ENCODE peak calls at places on chromosomes 5 and 9, in seven cellular contexts. U is skeletal muscle cell; L is coronary artery; N is CD4-positive, alpha-beta T cell; E is RWPE1; A is AG09309; B is activated T-helper 1 cell treated with Interleukin-2 at 50 U/mL for 16 hours. G is an unnamed sample.

GRCh38 chr5:39238366-39239105 is 19.2 kb upstream of the FYB1 start:
- DNase-seq in N (no peak), U (no peak), L (no peak), E (no peak), A (no peak), B (no peak), G (no peak)

GRCh38 chr5:81904861-81905260 is 67.0 kb upstream of the ATG10 start:
- DNase-seq in U (no peak), B (no peak), A (no peak), N (no peak), L (no peak), E (no peak), G (no peak)

GRCh38 chr5:161857358-161857757 is 9.4 kb downstream of the GABRA1 start:
- DNase-seq in E (no peak), N (no peak), A (no peak), B (no peak), L (no peak), U (no peak), G (no peak)

GRCh38 chr9:13956107-13956506 is 357.8 kb downstream of the NFIB start:
- DNase-seq in B (no peak), E (no peak), A (peak; percentile 24), U (peak; percentile 62), N (no peak), L (no peak), G (no peak)

GRCh38 chr5:178120661-178121357 is 7.5 kb downstream of the N4BP3 start:
- DNase-seq in B (peak; percentile 74), U (peak; percentile 51), A (no peak), N (peak; percentile 92), L (no peak), E (peak; percentile 53), G (peak; percentile 83)

GRCh38 chr9:130755377-130756007 is 61.9 kb downstream of the EXOSC2 start:
- DNase-seq in N (no peak), A (no peak), E (no peak), B (no peak), L (no peak), U (no peak), G (no peak)

GRCh38 chr9:86968258-86968920 is 21.1 kb upstream of the GAS1 start:
- DNase-seq in B (no peak), N (no peak), E (no peak), L (no peak), U (no peak), A (peak; percentile 80), G (no peak)

GRCh38 chr5:59608745-59609144 is 284.8 kb downstream of the PDE4D start:
- DNase-seq in U (peak; percentile 42), N (no peak), E (no peak), B (no peak), L (no peak), A (no peak), G (no peak)

GRCh38 chr5:143401846-143402463 is 1.5 kb downstream of the NR3C1 start:
- DNase-seq in U (no peak), N (no peak), A (no peak), E (peak; percentile 14), B (no peak), L (no peak), G (no peak)

GRCh38 chr9:89375181-89375760 is 57.0 kb downstream of the SECISBP2 start:
- DNase-seq in L (no peak), U (no peak), E (no peak), B (no peak), N (no peak), A (no peak), G (no peak)

GRCh38 chr5:115788440-115788839 is 28.0 kb downstream of the CDO1 start:
- DNase-seq in E (no peak), N (no peak), B (no peak), A (no peak), L (no peak), U (no peak), G (no peak)

GRCh38 chr5:174618589-174618988 is 105.8 kb upstream of the MSX2 start:
- DNase-seq in B (no peak), E (no peak), L (no peak), A (no peak), N (no peak), U (no peak), G (no peak)

GRCh38 chr5:69432412-69433206 is 17.7 kb downstream of the MARVELD2 start:
- DNase-seq in A (no peak), L (no peak), N (no peak), E (no peak), U (no peak), B (no peak), G (no peak)

GRCh38 chr9:26833792-26834191 is 58.8 kb downstream of the CAAP1 start:
- DNase-seq in N (no peak), B (no peak), L (no peak), E (no peak), U (no peak), A (no peak), G (no peak)

GRCh38 chr5:107218457-107219193 is 452.1 kb downstream of the EFNA5 start:
- DNase-seq in B (no peak), N (no peak), L (no peak), E (no peak), U (peak; percentile 69), A (peak; percentile 16), G (peak; percentile 65)

GRCh38 chr5:163978897-163979296 is 473.5 kb downstream of the MAT2B start:
- DNase-seq in U (no peak), A (no peak), B (no peak), L (no peak), E (no peak), N (no peak), G (peak; percentile 27)

GRCh38 chr5:132476853-132477729 is 13.5 kb downstream of the IRF1 start:
- DNase-seq in E (no peak), N (no peak), L (no peak), B (no peak), U (no peak), A (no peak), G (no peak)

GRCh38 chr5:122286547-122286946 is 25.5 kb upstream of the SNCAIP start:
- DNase-seq in A (no peak), B (no peak), L (no peak), N (no peak), E (no peak), U (no peak), G (no peak)

GRCh38 chr9:129174724-129175514 is 3.1 kb downstream of the IER5L start:
- DNase-seq in L (peak; percentile 92), U (peak; percentile 80), N (no peak), A (peak; percentile 79), B (no peak), E (peak; percentile 87), G (peak; percentile 76)

GRCh38 chr5:141100243-141100805 is at the start of gene PCDHB3:
- DNase-seq in L (no peak), B (no peak), U (no peak), N (peak; percentile 23), A (peak; percentile 32), E (peak; percentile 47), G (peak; percentile 39)

GRCh38 chr9:95722141-95722540 is 153.3 kb upstream of the ERCC6L2 start:
- DNase-seq in B (no peak), N (no peak), L (no peak), A (no peak), E (no peak), U (no peak), G (no peak)

GRCh38 chr5:115578657-115579056 is 23.6 kb downstream of the TICAM2 start:
- DNase-seq in E (no peak), L (no peak), B (no peak), A (no peak), N (no peak), U (no peak), G (no peak)

GRCh38 chr9:14321517-14322125 is 7.7 kb upstream of the NFIB start:
- DNase-seq in N (no peak), B (no peak), A (no peak), L (no peak), U (peak; percentile 13), E (no peak), G (no peak)

GRCh38 chr5:54722846-54723433 is 205.4 kb downstream of the SNX18 start:
- DNase-seq in L (no peak), E (no peak), U (no peak), N (no peak), A (no peak), B (no peak), G (no peak)

GRCh38 chr5:43073597-43074546 is 33.8 kb upstream of the ANXA2R start:
- DNase-seq in E (no peak), L (no peak), B (no peak), N (peak; percentile 49), A (no peak), U (no peak), G (peak; percentile 54)

GRCh38 chr5:63535840-63536602 is 426.2 kb downstream of the HTR1A start:
- DNase-seq in N (no peak), E (no peak), L (no peak), B (no peak), A (no peak), U (no peak), G (no peak)

GRCh38 chr9:76873056-76873792 is 32.7 kb downstream of the PRUNE2 start:
- DNase-seq in U (peak; percentile 46), N (no peak), B (no peak), E (no peak), A (no peak), L (no peak), G (no peak)

G was measured in NCI-H460.